ENCODE peak calls at places on chromosomes 13 and 19, in ten cellular contexts. One of them, this sample, is unnamed.

GRCh38 chr13:103066991-103067390 is 774 bp upstream of the SLC10A2 start:
- DNase-seq in hypothalamus: no peak
- DNase-seq in right atrium auricular region: no peak
- DNase-seq in omental fat pad: no peak
- DNase-seq in cardiac septum: no peak
- DNase-seq in ecto neural progenitor cell: no peak
- DNase-seq in mucosa of gallbladder: no peak
- DNase-seq in Caki2: no peak
- DNase-seq in activated naive CD4-positive, alpha-beta T cell treated with anti-CD3 and anti-CD28 coated beads for 36 hours: no peak
- DNase-seq in HEK293T: no peak
- DNase-seq in this sample: no peak

GRCh38 chr13:68970532-68970931 is 1137.1 kb upstream of the ATXN8OS start:
- DNase-seq in cardiac septum: no peak
- DNase-seq in Caki2: no peak
- DNase-seq in omental fat pad: no peak
- DNase-seq in mucosa of gallbladder: no peak
- DNase-seq in ecto neural progenitor cell: no peak
- DNase-seq in activated naive CD4-positive, alpha-beta T cell treated with anti-CD3 and anti-CD28 coated beads for 36 hours: no peak
- DNase-seq in HEK293T: no peak
- DNase-seq in hypothalamus: no peak
- DNase-seq in right atrium auricular region: no peak
- DNase-seq in this sample: no peak

GRCh38 chr13:110560606-110561334 is 752 bp downstream of the RAB20 start:
- DNase-seq in hypothalamus: no peak
- DNase-seq in mucosa of gallbladder: no peak
- DNase-seq in ecto neural progenitor cell: peak
- DNase-seq in right atrium auricular region: no peak
- DNase-seq in Caki2: peak
- DNase-seq in cardiac septum: no peak
- DNase-seq in omental fat pad: no peak
- DNase-seq in activated naive CD4-positive, alpha-beta T cell treated with anti-CD3 and anti-CD28 coated beads for 36 hours: no peak
- DNase-seq in HEK293T: peak
- DNase-seq in this sample: no peak

GRCh38 chr19:55354698-55355212 is at the start of gene COX6B2:
- DNase-seq in right atrium auricular region: no peak
- DNase-seq in mucosa of gallbladder: no peak
- DNase-seq in omental fat pad: no peak
- DNase-seq in hypothalamus: no peak
- DNase-seq in HEK293T: no peak
- DNase-seq in ecto neural progenitor cell: no peak
- DNase-seq in cardiac septum: no peak
- DNase-seq in activated naive CD4-positive, alpha-beta T cell treated with anti-CD3 and anti-CD28 coated beads for 36 hours: no peak
- DNase-seq in Caki2: no peak
- DNase-seq in this sample: peak

GRCh38 chr13:31731923-31732322 is 7.4 kb upstream of the RXFP2 start:
- DNase-seq in right atrium auricular region: no peak
- DNase-seq in omental fat pad: no peak
- DNase-seq in mucosa of gallbladder: no peak
- DNase-seq in cardiac septum: no peak
- DNase-seq in hypothalamus: no peak
- DNase-seq in HEK293T: no peak
- DNase-seq in activated naive CD4-positive, alpha-beta T cell treated with anti-CD3 and anti-CD28 coated beads for 36 hours: no peak
- DNase-seq in ecto neural progenitor cell: no peak
- DNase-seq in Caki2: no peak
- DNase-seq in this sample: no peak

GRCh38 chr13:110409581-110409992 is 102.5 kb downstream of the COL4A2 start:
- DNase-seq in omental fat pad: no peak
- DNase-seq in Caki2: peak
- DNase-seq in mucosa of gallbladder: no peak
- DNase-seq in ecto neural progenitor cell: no peak
- DNase-seq in right atrium auricular region: peak
- DNase-seq in hypothalamus: no peak
- DNase-seq in HEK293T: no peak
- DNase-seq in cardiac septum: no peak
- DNase-seq in activated naive CD4-positive, alpha-beta T cell treated with anti-CD3 and anti-CD28 coated beads for 36 hours: no peak
- DNase-seq in this sample: no peak

GRCh38 chr13:37868691-37869505 is 674 bp downstream of the TRPC4 start:
- DNase-seq in activated naive CD4-positive, alpha-beta T cell treated with anti-CD3 and anti-CD28 coated beads for 36 hours: no peak
- DNase-seq in hypothalamus: no peak
- DNase-seq in cardiac septum: no peak
- DNase-seq in mucosa of gallbladder: no peak
- DNase-seq in ecto neural progenitor cell: peak
- DNase-seq in HEK293T: no peak
- DNase-seq in omental fat pad: no peak
- DNase-seq in Caki2: peak
- DNase-seq in right atrium auricular region: no peak
- DNase-seq in this sample: no peak

GRCh38 chr13:24668511-24668910 is 11.7 kb upstream of the ATP12A start:
- DNase-seq in mucosa of gallbladder: no peak
- DNase-seq in ecto neural progenitor cell: no peak
- DNase-seq in right atrium auricular region: no peak
- DNase-seq in activated naive CD4-positive, alpha-beta T cell treated with anti-CD3 and anti-CD28 coated beads for 36 hours: no peak
- DNase-seq in cardiac septum: no peak
- DNase-seq in HEK293T: no peak
- DNase-seq in omental fat pad: no peak
- DNase-seq in Caki2: no peak
- DNase-seq in hypothalamus: no peak
- DNase-seq in this sample: no peak

GRCh38 chr13:77274126-77274525 is 52.8 kb downstream of the MYCBP2 start:
- DNase-seq in omental fat pad: no peak
- DNase-seq in ecto neural progenitor cell: no peak
- DNase-seq in cardiac septum: no peak
- DNase-seq in right atrium auricular region: no peak
- DNase-seq in activated naive CD4-positive, alpha-beta T cell treated with anti-CD3 and anti-CD28 coated beads for 36 hours: no peak
- DNase-seq in mucosa of gallbladder: no peak
- DNase-seq in hypothalamus: no peak
- DNase-seq in HEK293T: no peak
- DNase-seq in Caki2: no peak
- DNase-seq in this sample: no peak

GRCh38 chr13:110538632-110539031 is 22.9 kb downstream of the RAB20 start:
- DNase-seq in mucosa of gallbladder: no peak
- DNase-seq in hypothalamus: no peak
- DNase-seq in cardiac septum: no peak
- DNase-seq in right atrium auricular region: peak
- DNase-seq in HEK293T: no peak
- DNase-seq in ecto neural progenitor cell: no peak
- DNase-seq in Caki2: no peak
- DNase-seq in omental fat pad: no peak
- DNase-seq in activated naive CD4-positive, alpha-beta T cell treated with anti-CD3 and anti-CD28 coated beads for 36 hours: no peak
- DNase-seq in this sample: no peak

GRCh38 chr19:2487780-2488330 is 11.9 kb downstream of the GADD45B start:
- DNase-seq in omental fat pad: no peak
- DNase-seq in ecto neural progenitor cell: no peak
- DNase-seq in hypothalamus: no peak
- DNase-seq in right atrium auricular region: no peak
- DNase-seq in cardiac septum: no peak
- DNase-seq in HEK293T: no peak
- DNase-seq in activated naive CD4-positive, alpha-beta T cell treated with anti-CD3 and anti-CD28 coated beads for 36 hours: no peak
- DNase-seq in mucosa of gallbladder: no peak
- DNase-seq in Caki2: no peak
- DNase-seq in this sample: no peak

GRCh38 chr19:48754950-48755645 is at the start of gene FGF21:
- DNase-seq in mucosa of gallbladder: no peak
- DNase-seq in omental fat pad: no peak
- DNase-seq in ecto neural progenitor cell: no peak
- DNase-seq in Caki2: no peak
- DNase-seq in HEK293T: no peak
- DNase-seq in hypothalamus: no peak
- DNase-seq in right atrium auricular region: no peak
- DNase-seq in cardiac septum: no peak
- DNase-seq in activated naive CD4-positive, alpha-beta T cell treated with anti-CD3 and anti-CD28 coated beads for 36 hours: no peak
- DNase-seq in this sample: no peak

GRCh38 chr13:39263033-39263432 is 224.8 kb downstream of the NHLRC3 start:
- DNase-seq in activated naive CD4-positive, alpha-beta T cell treated with anti-CD3 and anti-CD28 coated beads for 36 hours: peak
- DNase-seq in Caki2: peak
- DNase-seq in cardiac septum: no peak
- DNase-seq in hypothalamus: peak
- DNase-seq in HEK293T: peak
- DNase-seq in right atrium auricular region: peak
- DNase-seq in mucosa of gallbladder: peak
- DNase-seq in ecto neural progenitor cell: peak
- DNase-seq in omental fat pad: peak
- DNase-seq in this sample: no peak

GRCh38 chr13:41457589-41458186 is 338 bp downstream of the RGCC start:
- DNase-seq in Caki2: no peak
- DNase-seq in omental fat pad: no peak
- DNase-seq in cardiac septum: no peak
- DNase-seq in HEK293T: peak
- DNase-seq in mucosa of gallbladder: no peak
- DNase-seq in right atrium auricular region: no peak
- DNase-seq in activated naive CD4-positive, alpha-beta T cell treated with anti-CD3 and anti-CD28 coated beads for 36 hours: peak
- DNase-seq in hypothalamus: no peak
- DNase-seq in ecto neural progenitor cell: peak
- DNase-seq in this sample: no peak

GRCh38 chr13:113552079-113552478 is 32.5 kb upstream of the TFDP1 start:
- DNase-seq in mucosa of gallbladder: no peak
- DNase-seq in Caki2: no peak
- DNase-seq in HEK293T: no peak
- DNase-seq in hypothalamus: no peak
- DNase-seq in omental fat pad: no peak
- DNase-seq in right atrium auricular region: no peak
- DNase-seq in activated naive CD4-positive, alpha-beta T cell treated with anti-CD3 and anti-CD28 coated beads for 36 hours: no peak
- DNase-seq in ecto neural progenitor cell: no peak
- DNase-seq in cardiac septum: peak
- DNase-seq in this sample: peak

This sample was measured in chondrocyte.